ENCODE peak calls at places on chromosome 19, in four cellular contexts. One of them, this sample, is unnamed.

GRCh38 chr19:9834726-9835506 is at the start of gene PIN1:
- DNase-seq in SK-N-SH: peak
- DNase-seq in lower leg skin: peak
- DNase-seq in neural crest cell: peak
- DNase-seq in this sample: peak

GRCh38 chr19:46806651-46807050 is 18.3 kb upstream of the SLC1A5 start:
- DNase-seq in neural crest cell: no peak
- DNase-seq in SK-N-SH: no peak
- DNase-seq in lower leg skin: no peak
- DNase-seq in this sample: no peak

GRCh38 chr19:14477417-14478112 is 2.4 kb upstream of the PTGER1 start:
- DNase-seq in neural crest cell: no peak
- DNase-seq in lower leg skin: no peak
- DNase-seq in SK-N-SH: peak
- DNase-seq in this sample: no peak

GRCh38 chr19:15249912-15250634 is 17.8 kb upstream of the EPHX3 start:
- DNase-seq in neural crest cell: no peak
- DNase-seq in SK-N-SH: no peak
- DNase-seq in lower leg skin: no peak
- DNase-seq in this sample: no peak

GRCh38 chr19:35123573-35123972 is 8.0 kb downstream of the FXYD3 start:
- DNase-seq in SK-N-SH: no peak
- DNase-seq in neural crest cell: no peak
- DNase-seq in lower leg skin: peak
- DNase-seq in this sample: no peak

GRCh38 chr19:54462072-54462712 is 1.4 kb downstream of the LENG9 start:
- DNase-seq in lower leg skin: no peak
- DNase-seq in neural crest cell: no peak
- DNase-seq in SK-N-SH: no peak
- DNase-seq in this sample: no peak

GRCh38 chr19:48777139-48777538 is 21.8 kb downstream of the FGF21 start:
- DNase-seq in neural crest cell: no peak
- DNase-seq in lower leg skin: no peak
- DNase-seq in SK-N-SH: no peak
- DNase-seq in this sample: no peak

GRCh38 chr19:50311723-50312635 is 17.2 kb downstream of the KCNC3 start:
- DNase-seq in lower leg skin: no peak
- DNase-seq in neural crest cell: peak
- DNase-seq in SK-N-SH: peak
- DNase-seq in this sample: no peak

GRCh38 chr19:6801397-6802086 is 29.0 kb downstream of the VAV1 start:
- DNase-seq in neural crest cell: no peak
- DNase-seq in SK-N-SH: peak
- DNase-seq in lower leg skin: peak
- DNase-seq in this sample: no peak

GRCh38 chr19:18418725-18419194 is 438 bp upstream of the SSBP4 start:
- DNase-seq in SK-N-SH: no peak
- DNase-seq in lower leg skin: no peak
- DNase-seq in neural crest cell: no peak
- DNase-seq in this sample: no peak

GRCh38 chr19:22609630-22610029 is 24.5 kb upstream of the ZNF492 start:
- DNase-seq in lower leg skin: no peak
- DNase-seq in neural crest cell: no peak
- DNase-seq in SK-N-SH: no peak
- DNase-seq in this sample: no peak

GRCh38 chr19:42092350-42092749 is 16.4 kb downstream of the ZNF574 start:
- DNase-seq in lower leg skin: no peak
- DNase-seq in SK-N-SH: peak
- DNase-seq in neural crest cell: no peak
- DNase-seq in this sample: peak

GRCh38 chr19:54273811-54274210 is 7.1 kb downstream of the LILRB2 start:
- DNase-seq in neural crest cell: no peak
- DNase-seq in SK-N-SH: no peak
- DNase-seq in lower leg skin: no peak
- DNase-seq in this sample: no peak

GRCh38 chr19:55406869-55407624 is 541 bp downstream of the UBE2S start:
- DNase-seq in lower leg skin: no peak
- DNase-seq in SK-N-SH: peak
- DNase-seq in neural crest cell: no peak
- DNase-seq in this sample: peak

GRCh38 chr19:40603071-40603718 is 2.0 kb downstream of the LTBP4 start:
- DNase-seq in SK-N-SH: no peak
- DNase-seq in lower leg skin: no peak
- DNase-seq in neural crest cell: no peak
- DNase-seq in this sample: no peak

GRCh38 chr19:55410168-55410567 is 2.6 kb upstream of the UBE2S start:
- DNase-seq in lower leg skin: no peak
- DNase-seq in SK-N-SH: no peak
- DNase-seq in neural crest cell: no peak
- DNase-seq in this sample: no peak

GRCh38 chr19:15424121-15424520 is 5.3 kb upstream of the AKAP8L start:
- DNase-seq in SK-N-SH: no peak
- DNase-seq in lower leg skin: no peak
- DNase-seq in neural crest cell: no peak
- DNase-seq in this sample: no peak

GRCh38 chr19:15280915-15281683 is 48.9 kb upstream of the EPHX3 start:
- DNase-seq in neural crest cell: no peak
- DNase-seq in lower leg skin: peak
- DNase-seq in SK-N-SH: peak
- DNase-seq in this sample: no peak

GRCh38 chr19:1882089-1882785 is 3.1 kb downstream of the ABHD17A start:
- DNase-seq in neural crest cell: no peak
- DNase-seq in SK-N-SH: no peak
- DNase-seq in lower leg skin: no peak
- DNase-seq in this sample: peak

GRCh38 chr19:42132030-42132628 is at the start of gene POU2F2:
- DNase-seq in SK-N-SH: no peak
- DNase-seq in lower leg skin: no peak
- DNase-seq in neural crest cell: no peak
- DNase-seq in this sample: no peak

GRCh38 chr19:35555301-35556005 is 8.0 kb downstream of the ATP4A start:
- DNase-seq in SK-N-SH: peak
- DNase-seq in lower leg skin: no peak
- DNase-seq in neural crest cell: no peak
- DNase-seq in this sample: peak

GRCh38 chr19:7295912-7296486 is 1.8 kb upstream of the INSR start:
- DNase-seq in SK-N-SH: no peak
- DNase-seq in lower leg skin: no peak
- DNase-seq in neural crest cell: no peak
- DNase-seq in this sample: no peak

GRCh38 chr19:13978306-13978705 is 26.0 kb downstream of the DCAF15 start:
- DNase-seq in neural crest cell: peak
- DNase-seq in lower leg skin: peak
- DNase-seq in SK-N-SH: peak
- DNase-seq in this sample: peak

GRCh38 chr19:46623915-46624502 is 880 bp downstream of the PTGIR start:
- DNase-seq in SK-N-SH: no peak
- DNase-seq in lower leg skin: no peak
- DNase-seq in neural crest cell: no peak
- DNase-seq in this sample: no peak

GRCh38 chr19:29448046-29448445 is 77.7 kb upstream of the VSTM2B start:
- DNase-seq in lower leg skin: peak
- DNase-seq in SK-N-SH: no peak
- DNase-seq in neural crest cell: no peak
- DNase-seq in this sample: no peak

GRCh38 chr19:39546599-39546998 is 6.6 kb upstream of the EID2 start:
- DNase-seq in SK-N-SH: no peak
- DNase-seq in neural crest cell: no peak
- DNase-seq in lower leg skin: no peak
- DNase-seq in this sample: no peak

GRCh38 chr19:50718255-50719118 is 1.1 kb downstream of the SHANK1 start:
- DNase-seq in neural crest cell: no peak
- DNase-seq in lower leg skin: no peak
- DNase-seq in SK-N-SH: peak
- DNase-seq in this sample: no peak

GRCh38 chr19:1457892-1458291 is 8.0 kb downstream of the APC2 start:
- DNase-seq in neural crest cell: no peak
- DNase-seq in lower leg skin: no peak
- DNase-seq in SK-N-SH: no peak
- DNase-seq in this sample: no peak

GRCh38 chr19:6099633-6100032 is 10.7 kb downstream of the RFX2 start:
- DNase-seq in SK-N-SH: no peak
- DNase-seq in lower leg skin: no peak
- DNase-seq in neural crest cell: no peak
- DNase-seq in this sample: no peak

GRCh38 chr19:6021878-6022569 is 44.1 kb upstream of the RANBP3 start:
- DNase-seq in lower leg skin: peak
- DNase-seq in SK-N-SH: peak
- DNase-seq in neural crest cell: peak
- DNase-seq in this sample: peak

GRCh38 chr19:10454267-10454666 is 33.9 kb downstream of the PDE4A start:
- DNase-seq in lower leg skin: no peak
- DNase-seq in SK-N-SH: peak
- DNase-seq in neural crest cell: peak
- DNase-seq in this sample: no peak

DNA sequence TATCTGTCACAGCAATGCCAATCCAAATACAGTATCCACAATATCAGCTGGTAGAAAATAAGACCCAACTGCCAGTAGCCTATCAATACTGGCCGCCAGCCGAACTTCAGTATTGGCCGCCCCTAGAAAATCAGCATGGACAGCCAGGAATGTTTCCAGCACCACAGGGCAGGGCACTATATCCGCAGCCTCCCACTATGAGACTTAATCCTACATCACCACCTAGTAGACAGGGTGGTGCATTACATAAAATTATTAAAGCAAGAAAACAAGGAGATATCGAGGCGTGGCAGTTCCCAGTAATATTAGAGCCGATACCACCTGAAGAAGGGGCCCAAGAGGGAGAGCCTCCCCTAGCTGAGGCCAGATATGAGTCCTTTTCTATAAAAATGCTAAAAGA is 111.3 kb downstream of the ZNF486 start:
- DNase-seq in SK-N-SH: no peak
- DNase-seq in neural crest cell: peak
- DNase-seq in lower leg skin: no peak
- DNase-seq in this sample: peak
- TF ChIP-seq CTCF in SK-N-SH: no peak
- TF ChIP-seq CTCF in neural crest cell: peak
- TF ChIP-seq CTCF in lower leg skin: no peak
- TF ChIP-seq CTCF in this sample: peak

GRCh38 chr19:17005000-17005399 is 21.6 kb downstream of the CPAMD8 start:
- DNase-seq in neural crest cell: no peak
- DNase-seq in lower leg skin: no peak
- DNase-seq in SK-N-SH: no peak
- DNase-seq in this sample: no peak
- TF ChIP-seq CTCF in neural crest cell: peak
- TF ChIP-seq CTCF in lower leg skin: no peak
- TF ChIP-seq CTCF in SK-N-SH: no peak
- TF ChIP-seq CTCF in this sample: peak

DNA sequence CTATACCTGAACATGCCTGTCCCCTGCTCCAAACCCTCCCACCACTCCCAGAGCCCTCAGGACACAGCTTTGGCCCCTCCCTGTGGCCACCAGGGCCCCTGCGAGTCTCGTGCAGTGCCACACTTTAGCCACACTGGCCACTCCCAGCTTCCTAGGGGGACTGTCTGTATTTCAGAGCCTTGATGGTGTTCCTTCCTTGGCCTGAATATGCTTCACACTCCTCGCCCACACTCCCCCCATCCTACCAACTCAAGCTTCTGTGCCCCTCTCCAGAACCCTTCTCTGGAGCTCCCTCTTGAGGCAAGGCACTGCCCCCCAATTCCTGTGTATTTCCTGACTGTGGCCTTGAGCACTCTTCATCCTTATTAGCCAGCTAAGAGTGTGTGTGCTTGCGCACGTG is 80.2 kb downstream of the DPF1 start:
- DNase-seq in lower leg skin: no peak
- DNase-seq in neural crest cell: no peak
- DNase-seq in SK-N-SH: no peak
- DNase-seq in this sample: no peak
- TF ChIP-seq CTCF in lower leg skin: no peak
- TF ChIP-seq CTCF in neural crest cell: peak
- TF ChIP-seq CTCF in SK-N-SH: peak
- TF ChIP-seq CTCF in this sample: no peak

DNA sequence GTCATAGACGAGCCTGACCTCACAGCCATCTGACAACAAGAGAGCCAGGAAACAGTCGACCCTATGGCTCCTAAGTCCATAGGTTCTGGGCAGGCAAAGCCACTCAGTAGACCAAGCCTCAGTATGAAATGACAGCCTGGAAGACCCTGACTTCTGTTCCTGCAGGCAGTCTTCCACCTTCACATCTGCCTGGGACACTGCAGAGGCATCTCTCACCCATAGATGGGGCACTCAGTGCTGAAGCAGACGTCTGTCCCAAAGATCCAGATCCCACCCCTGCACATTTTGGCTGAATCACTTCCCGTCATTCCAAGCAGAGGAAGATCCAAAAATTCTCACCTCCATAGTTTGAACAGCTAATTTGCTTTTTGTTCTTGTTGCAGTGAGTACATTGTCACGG is 139.3 kb upstream of the ZNF507 start:
- DNase-seq in neural crest cell: no peak
- DNase-seq in SK-N-SH: no peak
- DNase-seq in lower leg skin: no peak
- DNase-seq in this sample: no peak
- TF ChIP-seq CTCF in neural crest cell: no peak
- TF ChIP-seq CTCF in SK-N-SH: no peak
- TF ChIP-seq CTCF in lower leg skin: no peak
- TF ChIP-seq CTCF in this sample: no peak

GRCh38 chr19:281156-281853 is 9.9 kb downstream of the PLPP2 start:
- DNase-seq in lower leg skin: no peak
- DNase-seq in SK-N-SH: no peak
- DNase-seq in neural crest cell: no peak
- DNase-seq in this sample: no peak

GRCh38 chr19:282501-282900 is 8.7 kb downstream of the PLPP2 start:
- DNase-seq in SK-N-SH: no peak
- DNase-seq in neural crest cell: no peak
- DNase-seq in lower leg skin: no peak
- DNase-seq in this sample: no peak

GRCh38 chr19:280541-281007 is 10.6 kb downstream of the PLPP2 start:
- DNase-seq in SK-N-SH: no peak
- DNase-seq in neural crest cell: no peak
- DNase-seq in lower leg skin: no peak
- DNase-seq in this sample: no peak

GRCh38 chr19:283395-283794 is 7.8 kb downstream of the PLPP2 start:
- DNase-seq in neural crest cell: no peak
- DNase-seq in lower leg skin: no peak
- DNase-seq in SK-N-SH: peak
- DNase-seq in this sample: no peak

DNA sequence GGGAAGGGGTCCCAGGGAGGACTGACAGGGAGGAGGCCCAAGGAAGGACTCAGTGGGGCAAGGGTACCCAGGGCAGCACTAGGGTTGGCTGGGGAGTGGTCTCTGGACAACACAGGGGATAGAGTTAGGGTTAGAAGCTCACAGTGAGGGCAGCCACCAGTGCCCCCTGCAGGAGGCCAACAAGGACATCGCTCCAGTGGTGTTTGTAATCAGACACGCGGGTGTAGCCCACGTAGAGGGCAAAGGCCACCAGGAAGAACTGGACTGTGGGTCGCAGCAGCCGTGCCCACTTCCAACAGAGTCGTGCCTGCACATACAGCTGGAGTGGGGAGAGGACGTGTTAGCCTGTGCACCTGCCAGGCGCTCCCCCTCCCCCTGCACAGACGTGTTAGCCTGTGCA is 9.2 kb downstream of the PLPP2 start:
- DNase-seq in neural crest cell: no peak
- DNase-seq in SK-N-SH: no peak
- DNase-seq in lower leg skin: no peak
- DNase-seq in this sample: no peak
- TF ChIP-seq CTCF in neural crest cell: no peak
- TF ChIP-seq CTCF in SK-N-SH: peak
- TF ChIP-seq CTCF in lower leg skin: no peak
- TF ChIP-seq CTCF in this sample: no peak

GRCh38 chr19:8506402-8506957 is 4.0 kb upstream of the PRAM1 start:
- DNase-seq in neural crest cell: no peak
- DNase-seq in lower leg skin: no peak
- DNase-seq in SK-N-SH: no peak
- DNase-seq in this sample: no peak
- TF ChIP-seq CTCF in neural crest cell: peak
- TF ChIP-seq CTCF in lower leg skin: no peak
- TF ChIP-seq CTCF in SK-N-SH: no peak
- TF ChIP-seq CTCF in this sample: no peak

This sample was measured in endothelial cell.